ENCODE peak calls at places on chromosomes 2 and 18, in four cellular contexts. Z, A, T and L are unnamed samples.
A peak's percentile ranks its signal among the peaks of the same experiment; 100 is the strongest.

GRCh38 chr2:88657131-88657530 is 29.9 kb upstream of the EIF2AK3 start:
- DNase-seq in Z (peak; percentile 54), A (peak; percentile 52), T (no peak), L (no peak)

GRCh38 chr2:97713296-97714083 is at the start of gene ZAP70:
- DNase-seq in Z (no peak), A (peak; percentile 24), T (no peak), L (no peak)

GRCh38 chr2:98314251-98314650 is 32.0 kb upstream of the CNGA3 start:
- DNase-seq in Z (no peak), A (no peak), T (no peak), L (no peak)

GRCh38 chr2:168559187-168559586 is 103.1 kb downstream of the CERS6 start:
- DNase-seq in Z (no peak), A (no peak), T (no peak), L (no peak)

GRCh38 chr2:205776139-205776538 is 93.8 kb downstream of the NRP2 start:
- DNase-seq in Z (no peak), A (peak; percentile 62), T (peak; percentile 66), L (peak; percentile 63)

GRCh38 chr2:234827096-234827860 is 124.5 kb upstream of the SH3BP4 start:
- DNase-seq in Z (no peak), A (no peak), T (no peak), L (no peak)

GRCh38 chr18:75205760-75206109 is 3.2 kb downstream of the PTGR3 start:
- DNase-seq in Z (peak; percentile 54), A (no peak), T (peak; percentile 24), L (no peak)

GRCh38 chr2:157751462-157752058 is 122.9 kb upstream of the ACVR1C start:
- DNase-seq in Z (peak; percentile 57), A (peak; percentile 22), T (peak; percentile 26), L (peak; percentile 6)

GRCh38 chr2:209321076-209321475 is 102.8 kb upstream of the MAP2 start:
- DNase-seq in Z (peak; percentile 41), A (no peak), T (no peak), L (no peak)
- TF ChIP-seq MAZ in Z (no peak), A (no peak), T (no peak), L (no peak)

DNA sequence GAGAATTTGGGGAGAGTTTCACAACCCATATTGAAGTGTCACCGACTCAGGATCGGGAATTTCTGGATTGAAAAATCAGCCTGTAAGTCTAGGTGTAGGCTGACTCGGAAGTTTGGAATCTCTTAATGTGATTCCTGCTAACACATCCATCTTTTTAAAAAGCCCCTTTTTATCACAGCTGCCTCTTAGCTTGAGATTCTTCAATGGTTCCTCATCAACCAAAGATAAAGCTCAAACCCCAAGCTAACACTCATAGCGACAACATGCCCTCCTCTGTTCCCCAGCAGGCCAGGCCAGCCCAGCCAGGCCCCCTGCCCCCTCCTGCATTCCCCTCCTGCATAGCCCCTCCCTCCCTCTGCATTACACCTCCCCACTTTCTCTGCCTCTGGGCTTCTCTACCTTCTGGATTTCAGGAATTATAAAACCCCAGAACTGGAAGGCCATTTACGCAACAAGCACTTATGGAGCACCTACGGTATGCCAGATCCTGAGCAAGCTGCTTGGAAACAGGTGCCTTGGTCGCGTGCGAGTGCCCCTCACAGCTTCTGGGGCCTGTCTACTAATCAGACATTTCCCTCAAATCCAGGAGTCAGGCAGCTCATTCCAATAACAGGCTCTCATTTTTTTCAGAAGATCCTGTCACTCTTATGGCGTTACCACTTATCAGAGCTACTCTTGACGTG is 63.4 kb downstream of the EMX1 start:
- DNase-seq in Z (peak; percentile 58), A (no peak), T (no peak), L (no peak)
- TF ChIP-seq MAZ in Z (no peak), A (no peak), T (no peak), L (no peak)

GRCh38 chr2:150228936-150229335 is 258.5 kb downstream of the RND3 start:
- DNase-seq in Z (no peak), A (no peak), T (no peak), L (no peak)
- TF ChIP-seq MAZ in Z (no peak), A (no peak), T (no peak), L (no peak)

GRCh38 chr2:216881411-216881810 is 21.5 kb upstream of the TNP1 start:
- DNase-seq in Z (no peak), A (no peak), T (no peak), L (no peak)

GRCh38 chr2:216878072-216878471 is 18.2 kb upstream of the TNP1 start:
- DNase-seq in Z (no peak), A (no peak), T (no peak), L (no peak)

GRCh38 chr2:216882876-216883275 is 23.0 kb upstream of the TNP1 start:
- DNase-seq in Z (no peak), A (no peak), T (peak; percentile 41), L (no peak)

GRCh38 chr2:216879727-216880508 is 20.1 kb upstream of the TNP1 start:
- DNase-seq in Z (no peak), A (no peak), T (peak; percentile 35), L (no peak)

GRCh38 chr2:216880509-216881184 is 20.8 kb upstream of the TNP1 start:
- DNase-seq in Z (peak; percentile 86), A (no peak), T (peak; percentile 59), L (no peak)
- TF ChIP-seq MAZ in Z (peak; percentile 85), A (no peak), T (peak; percentile 55), L (no peak)

GRCh38 chr2:159561242-159561641 is 55.1 kb downstream of the BAZ2B start:
- DNase-seq in Z (no peak), A (no peak), T (no peak), L (no peak)

GRCh38 chr2:159558479-159558878 is 57.9 kb downstream of the BAZ2B start:
- DNase-seq in Z (no peak), A (no peak), T (no peak), L (no peak)

GRCh38 chr2:159555651-159556392 is 60.5 kb downstream of the BAZ2B start:
- DNase-seq in Z (no peak), A (no peak), T (no peak), L (no peak)

GRCh38 chr2:159559034-159559433 is 57.3 kb downstream of the BAZ2B start:
- DNase-seq in Z (no peak), A (no peak), T (no peak), L (no peak)

GRCh38 chr2:159557437-159558034 is 58.8 kb downstream of the BAZ2B start:
- DNase-seq in Z (peak; percentile 8), A (peak; percentile 42), T (no peak), L (no peak)
- TF ChIP-seq MAZ in Z (no peak), A (no peak), T (no peak), L (no peak)